ENCODE peak calls at places on chromosome 19, in six cellular contexts. X is type B pancreatic cell, G is IMR-90, P is HCT116, R is MCF 10A, J is left lung. Q is an unnamed sample.

GRCh38 chr19:35534803-35535480 is 1.7 kb downstream of the GAPDHS start:
- DNase-seq in X (no peak), G (no peak), P (no peak), R (no peak), J (no peak), Q (no peak)

GRCh38 chr19:12865746-12866415 is 15.4 kb downstream of the DNASE2 start:
- DNase-seq in X (no peak), G (no peak), P (no peak), R (no peak), J (no peak), Q (no peak)

GRCh38 chr19:54462072-54462712 is 1.4 kb downstream of the LENG9 start:
- DNase-seq in X (no peak), G (no peak), P (no peak), R (peak), J (no peak), Q (no peak)

GRCh38 chr19:4474504-4475136 is 2.5 kb downstream of the HDGFL2 start:
- DNase-seq in X (no peak), G (peak), P (no peak), R (no peak), J (no peak), Q (peak)

GRCh38 chr19:10344780-10345179 is 5.4 kb upstream of the ICAM3 start:
- DNase-seq in X (no peak), G (peak), P (no peak), R (no peak), J (no peak), Q (no peak)

GRCh38 chr19:49565261-49565660 is 15.1 kb downstream of the NOSIP start:
- DNase-seq in X (no peak), G (no peak), P (no peak), R (no peak), J (no peak), Q (no peak)

GRCh38 chr19:10339380-10339960 is at the start of gene ICAM3:
- DNase-seq in X (no peak), G (no peak), P (no peak), R (no peak), J (peak), Q (peak)

GRCh38 chr19:50554212-50554611 is 14.0 kb downstream of the LRRC4B start:
- DNase-seq in X (no peak), G (no peak), P (no peak), R (no peak), J (no peak), Q (no peak)

GRCh38 chr19:30677702-30678101 is 305.5 kb downstream of the ZNF536 start:
- DNase-seq in X (no peak), G (no peak), P (no peak), R (no peak), J (no peak), Q (no peak)

GRCh38 chr19:29248332-29248844 is 35.4 kb upstream of the UQCRFS1 start:
- DNase-seq in X (no peak), G (no peak), P (no peak), R (no peak), J (no peak), Q (no peak)

GRCh38 chr19:35757231-35757748 is 461 bp upstream of the HSPB6 start:
- DNase-seq in X (no peak), G (peak), P (no peak), R (no peak), J (peak), Q (peak)

GRCh38 chr19:41646589-41647204 is 19.8 kb upstream of the CEACAM4 start:
- DNase-seq in X (no peak), G (no peak), P (peak), R (peak), J (no peak), Q (peak)
- TF ChIP-seq CTCF in X (peak), G (no peak), P (peak), R (peak), J (peak), Q (peak)

DNA sequence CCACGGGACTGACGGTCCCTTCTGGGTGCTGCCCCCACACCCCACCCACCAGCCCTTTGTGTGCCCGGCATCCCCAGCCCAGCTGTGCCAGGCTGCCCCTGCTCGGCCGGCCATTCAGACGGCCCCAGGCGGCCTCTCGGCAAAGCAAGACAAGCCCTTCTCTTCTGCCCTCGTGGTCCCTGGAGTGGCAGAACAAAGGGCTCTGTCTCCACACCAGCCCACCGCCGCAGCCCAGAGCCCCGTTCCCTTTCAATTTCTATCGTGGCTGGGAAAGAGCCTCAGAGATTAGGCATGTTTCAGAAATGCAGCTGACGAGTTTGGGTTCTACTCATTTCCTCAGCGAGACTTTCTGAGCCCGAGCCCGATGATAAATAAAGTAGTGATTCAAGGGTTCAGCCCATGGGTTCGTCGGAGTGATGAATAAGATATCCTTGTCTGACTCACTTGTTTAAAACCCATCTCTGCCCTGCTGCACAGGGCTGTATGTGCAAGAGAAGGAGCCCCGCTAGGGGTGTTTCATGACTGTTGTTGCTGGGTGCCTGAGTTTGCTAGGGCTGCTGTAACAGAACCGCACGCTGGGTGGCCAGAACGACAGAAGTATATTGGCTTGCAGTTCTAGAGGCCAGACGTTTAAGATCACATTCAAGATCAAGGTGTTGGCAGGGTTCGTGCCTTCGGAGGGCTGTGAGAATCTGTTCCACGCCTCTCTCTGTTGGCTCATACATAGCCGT is 4.3 kb downstream of the MYO9B start:
- DNase-seq in X (no peak), G (peak), P (peak), R (peak), J (no peak), Q (peak)
- TF ChIP-seq CTCF in X (peak), G (peak), P (peak), R (peak), J (no peak), Q (no peak)

DNA sequence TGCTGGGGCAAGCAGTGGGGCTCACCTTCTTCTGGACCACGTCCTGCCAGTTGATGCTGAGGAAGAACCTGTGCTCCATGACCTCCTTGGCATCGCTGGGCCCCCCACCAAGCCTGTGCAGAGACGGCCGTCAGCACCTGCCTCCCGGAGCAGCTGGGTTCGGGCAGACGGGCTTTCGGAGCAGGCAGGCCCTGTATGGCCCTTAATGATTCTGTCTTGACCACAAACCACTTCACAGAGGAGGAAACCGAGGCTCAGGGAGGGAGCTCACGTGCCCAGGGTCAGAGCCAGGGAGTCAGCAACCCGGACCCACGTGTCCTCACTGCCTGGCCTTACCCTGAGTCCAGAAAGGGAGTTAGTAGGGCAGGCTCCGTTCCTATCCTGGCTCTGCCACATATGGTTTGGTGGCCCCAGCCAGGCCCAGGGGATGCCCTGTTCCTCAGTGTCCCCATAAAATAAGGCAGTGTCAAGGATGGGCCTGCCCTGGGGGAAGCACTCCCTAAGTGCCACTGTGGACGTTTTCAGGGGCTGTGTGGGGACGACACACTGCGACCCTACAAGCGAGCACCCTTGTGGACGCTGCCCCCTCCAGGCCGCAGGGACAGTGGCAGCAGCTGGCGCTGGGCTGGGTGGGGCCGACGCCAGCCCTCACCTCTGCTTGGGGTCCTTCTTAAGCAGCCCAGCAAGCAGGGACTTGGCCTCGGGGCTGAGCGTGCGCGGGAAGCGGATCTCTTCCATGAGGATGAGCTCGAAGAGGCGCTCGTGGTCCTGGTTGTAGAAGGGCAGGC is 8.9 kb upstream of the CCNP start:
- DNase-seq in X (no peak), G (no peak), P (no peak), R (no peak), J (no peak), Q (no peak)
- TF ChIP-seq CTCF in X (peak), G (peak), P (peak), R (peak), J (no peak), Q (peak)

GRCh38 chr19:1057185-1057857 is 9.6 kb upstream of the ARHGAP45 start:
- DNase-seq in X (no peak), G (peak), P (no peak), R (peak), J (no peak), Q (no peak)
- TF ChIP-seq CTCF in X (no peak), G (no peak), P (peak), R (peak), J (no peak), Q (no peak)

Q was measured in activated CD8-positive, alpha-beta T cell treated with anti-CD3 and anti-CD28 coated beads for 36 hours.